ENCODE peak calls at places on chromosomes 4 and X, in seven cellular contexts. V is H7; S is left ventricle myocardium inferior; U is heart left ventricle; Z is Peyer's patch; K is stomach; T is CD8-positive, alpha-beta memory T cell. J is an unnamed sample.

GRCh38 chr4:101256222-101256621 is 91.1 kb downstream of the PPP3CA start:
- DNase-seq in Z (no peak), S (no peak), U (no peak), K (peak; percentile 58), V (no peak), T (no peak), J (no peak)

GRCh38 chr4:123325241-123325681 is 71.3 kb upstream of the SPRY1 start:
- DNase-seq in Z (peak; percentile 33), T (no peak), V (no peak), U (no peak), S (no peak), K (no peak), J (peak; percentile 15)

GRCh38 chr4:117783716-117784115 is 250.6 kb upstream of the NDST3 start:
- DNase-seq in U (no peak), T (no peak), S (no peak), K (no peak), V (no peak), Z (no peak), J (peak; percentile 2)

GRCh38 chr4:48483777-48484493 is 792 bp downstream of the SLC10A4 start:
- DNase-seq in K (no peak), U (no peak), S (no peak), T (no peak), Z (no peak), V (peak; percentile 61), J (no peak)

GRCh38 chr4:147194604-147195003 is 248.9 kb upstream of the TTC29 start:
- DNase-seq in S (no peak), K (no peak), V (no peak), Z (no peak), T (no peak), U (no peak), J (no peak)

GRCh38 chr4:185738038-185738552 is 73.9 kb downstream of the SORBS2 start:
- DNase-seq in T (no peak), Z (no peak), S (no peak), V (no peak), U (no peak), K (no peak), J (no peak)

GRCh38 chrX:50988649-50989048 is 78.1 kb downstream of the BMP15 start:
- DNase-seq in K (no peak), T (no peak), V (peak; percentile 12), S (no peak), Z (no peak), U (peak; percentile 23), J (no peak)

GRCh38 chrX:25018682-25019081 is 2.9 kb upstream of the ARX start:
- DNase-seq in V (no peak), T (no peak), K (no peak), Z (no peak), U (no peak), S (no peak), J (no peak)

GRCh38 chr4:48985602-48985975 is 486 bp upstream of the CWH43 start:
- DNase-seq in Z (no peak), V (no peak), K (no peak), S (no peak), T (no peak), U (no peak), J (no peak)

GRCh38 chr4:28373601-28374000 is 1513.0 kb downstream of the STIM2 start:
- DNase-seq in K (no peak), U (no peak), S (no peak), T (no peak), Z (no peak), V (no peak), J (no peak)

GRCh38 chr4:55540271-55540670 is 6.4 kb downstream of the CLOCK start:
- DNase-seq in K (no peak), Z (no peak), S (no peak), U (no peak), V (no peak), T (no peak), J (no peak)

GRCh38 chr4:30256105-30256828 is 463.9 kb upstream of the PCDH7 start:
- DNase-seq in S (no peak), T (no peak), Z (no peak), K (no peak), V (peak; percentile 4), U (no peak), J (no peak)

GRCh38 chr4:119093042-119093827 is 42.4 kb upstream of the MYOZ2 start:
- DNase-seq in Z (no peak), V (no peak), U (no peak), S (no peak), K (peak; percentile 36), T (no peak), J (no peak)

GRCh38 chrX:129875669-129876068 is 30.3 kb upstream of the UTP14A start:
- DNase-seq in K (no peak), U (no peak), T (no peak), V (no peak), Z (no peak), S (no peak), J (peak; percentile 42)

GRCh38 chr4:149113804-149114430 is 671.7 kb upstream of the NR3C2 start:
- DNase-seq in K (no peak), U (no peak), T (no peak), Z (no peak), V (no peak), S (no peak), J (peak; percentile 9)

GRCh38 chr4:123443401-123444297 is 47.1 kb downstream of the SPRY1 start:
- DNase-seq in K (no peak), T (no peak), S (no peak), U (no peak), V (peak; percentile 39), Z (peak; percentile 61), J (no peak)

GRCh38 chr4:36716874-36717273 is 435.5 kb downstream of the DTHD1 start:
- DNase-seq in T (no peak), Z (no peak), S (no peak), U (no peak), V (no peak), K (no peak), J (no peak)

GRCh38 chr4:150381026-150381425 is 200.9 kb upstream of the MAB21L2 start:
- DNase-seq in S (no peak), K (no peak), Z (no peak), T (no peak), V (no peak), U (no peak), J (no peak)

GRCh38 chr4:77175201-77175610 is 18.2 kb downstream of the CCNG2 start:
- DNase-seq in T (no peak), Z (no peak), U (no peak), V (peak; percentile 60), S (no peak), K (no peak), J (no peak)

GRCh38 chrX:153928846-153929245 is 2.8 kb upstream of the ARHGAP4 start:
- DNase-seq in T (no peak), V (no peak), K (no peak), Z (no peak), U (no peak), S (no peak), J (no peak)

GRCh38 chrX:12974217-12974796 is 603 bp upstream of the TMSB4X start:
- DNase-seq in T (peak; percentile 76), U (peak; percentile 47), V (peak; percentile 78), S (peak; percentile 65), K (peak; percentile 69), Z (peak; percentile 31), J (peak; percentile 67)

GRCh38 chr4:80362578-80363181 is 27.1 kb downstream of the CFAP299 start:
- DNase-seq in V (peak; percentile 35), U (no peak), K (no peak), Z (peak; percentile 26), S (no peak), T (peak; percentile 61), J (peak; percentile 20)

GRCh38 chr4:7759221-7759620 is 180.4 kb downstream of the AFAP1 start:
- DNase-seq in S (no peak), K (no peak), U (no peak), V (no peak), Z (no peak), T (peak; percentile 74), J (no peak)

GRCh38 chr4:70651864-70652506 is 14.3 kb downstream of the JCHAIN start:
- DNase-seq in K (no peak), T (no peak), Z (no peak), U (no peak), S (no peak), V (peak; percentile 46), J (no peak)
- H3K4me3 ChIP-seq in K (no peak overlapping the region), T (no peak overlapping the region), Z (no peak overlapping the region), U (no peak overlapping the region), S (no peak overlapping the region), V (no peak overlapping the region), J (peak overlapping the region; percentile 12)

GRCh38 chr4:180630012-180630411 is 1613.2 kb upstream of the TENM3 start:
- DNase-seq in K (no peak), V (no peak), T (no peak), S (no peak), Z (no peak), U (no peak), J (no peak)
- H3K36me3 ChIP-seq in K (no peaks in the 10 kb centered on the region), V (no peaks in the 10 kb centered on the region), T (no peaks in the 10 kb centered on the region), S (no peaks in the 10 kb centered on the region), Z (no peaks in the 10 kb centered on the region), U (no peaks in the 10 kb centered on the region), J (no peaks in the 10 kb centered on the region)

DNA sequence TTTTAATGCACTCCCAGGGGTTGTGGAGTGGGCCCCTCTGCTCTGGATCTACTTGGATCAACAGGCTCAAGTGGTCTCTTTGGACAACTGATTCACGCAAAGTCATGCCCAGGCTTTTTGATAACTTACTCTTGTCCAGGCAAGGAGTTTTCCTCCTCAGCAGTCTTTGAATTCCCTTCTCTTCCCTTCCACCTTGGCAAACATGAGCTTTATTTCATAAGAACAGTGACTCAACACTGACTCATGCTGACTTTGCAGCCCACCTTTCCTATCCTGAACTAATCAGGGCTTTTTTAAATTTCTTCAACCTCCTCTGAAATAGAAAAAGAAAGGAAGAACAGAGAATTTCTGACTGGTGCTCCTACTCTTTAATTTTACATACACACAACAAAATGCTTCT is 132.1 kb upstream of the LDB2 start:
- DNase-seq in V (no peak), U (no peak), K (no peak), Z (no peak), T (no peak), S (no peak), J (peak; percentile 52)
- H3K4me3 ChIP-seq in V (no peak overlapping the region), U (no peak overlapping the region), K (no peak overlapping the region), Z (no peak overlapping the region), T (no peak overlapping the region), S (no peak overlapping the region), J (no peak overlapping the region)

GRCh38 chr4:2497931-2498330 is 29.0 kb downstream of the RNF4 start:
- DNase-seq in Z (peak; percentile 19), U (no peak), S (no peak), T (no peak), V (no peak), K (no peak), J (no peak)
- H3K36me3 ChIP-seq in Z (no peaks in the 10 kb centered on the region), U (peaks cover 24% of the 10 kb centered on the region), S (peaks cover 68% of the 10 kb centered on the region), T (peaks cover 59% of the 10 kb centered on the region), V (peaks cover 40% of the 10 kb centered on the region), K (peaks cover 98% of the 10 kb centered on the region), J (peaks cover 42% of the 10 kb centered on the region)

GRCh38 chr4:70518269-70518668 is at the start of gene AMTN:
- DNase-seq in S (no peak), Z (no peak), U (no peak), K (no peak), V (no peak), T (no peak), J (no peak)
- H3K4me3 ChIP-seq in S (no peak within 1 kb of the TSS), Z (no peak within 1 kb of the TSS), U (no peak within 1 kb of the TSS), K (no peak within 1 kb of the TSS), V (no peak within 1 kb of the TSS), T (no peak within 1 kb of the TSS), J (no peak within 1 kb of the TSS)

DNA sequence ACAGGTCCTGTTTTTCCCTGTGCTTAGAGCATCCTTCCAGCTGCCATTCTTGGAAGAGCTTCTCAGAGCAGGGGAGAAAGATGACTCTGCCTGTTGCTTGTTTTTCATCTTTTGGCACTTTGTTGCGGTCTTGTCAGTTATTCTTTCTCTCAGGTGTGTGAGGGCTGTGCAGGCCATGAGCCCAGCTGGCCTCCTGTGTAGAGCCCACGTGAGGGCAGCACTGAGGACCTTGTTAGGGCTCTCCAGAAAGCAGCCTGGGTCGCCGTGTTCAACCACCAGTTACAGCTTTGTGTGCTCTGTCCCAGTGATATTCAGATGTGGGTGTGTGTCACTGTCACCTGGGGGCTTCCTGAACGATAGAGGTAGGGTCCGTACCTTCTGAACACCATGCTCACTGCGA is 52.8 kb downstream of the NOP14 start:
- DNase-seq in S (no peak), V (peak; percentile 84), K (no peak), U (no peak), T (no peak), Z (no peak), J (no peak)
- H3K36me3 ChIP-seq in S (peaks cover 95% of the 10 kb centered on the region), V (peaks cover 45% of the 10 kb centered on the region), K (peaks cover 100% of the 10 kb centered on the region), U (peaks cover 52% of the 10 kb centered on the region), T (peaks cover 62% of the 10 kb centered on the region), Z (no peaks in the 10 kb centered on the region), J (no peaks in the 10 kb centered on the region)

J was measured in MG63.